ENCODE peak calls at places on chromosomes 5 and 9, in six cellular contexts. H is stimulated activated CD4-positive, alpha-beta T cell treated with anti-CD3 and anti-CD28 coated beads, Interleukin-1b, Interleukin-23, amount 100 ng/mL, for 48 hours; U is activated T-cell treated with anti-CD3 and anti-CD28 coated beads for 48 hours; I is AG10803; E is endodermal cell; F is H4. D is an unnamed sample.

GRCh38 chr5:84634256-84634655 is 249.6 kb upstream of the EDIL3 start:
- DNase-seq in H (no peak), U (no peak), I (peak), E (peak), F (no peak), D (no peak)

GRCh38 chr5:1311443-1312055 is 16.7 kb upstream of the TERT start:
- DNase-seq in H (no peak), U (no peak), I (no peak), E (peak), F (no peak), D (no peak)

GRCh38 chr5:132254321-132254977 is 3.0 kb upstream of the PDLIM4 start:
- DNase-seq in H (no peak), U (no peak), I (no peak), E (peak), F (no peak), D (no peak)

GRCh38 chr5:141084487-141084989 is 9.9 kb upstream of the PCDHB2 start:
- DNase-seq in H (peak), U (peak), I (peak), E (peak), F (peak), D (peak)

GRCh38 chr5:149754481-149754880 is 24.4 kb downstream of the PPARGC1B start:
- DNase-seq in H (no peak), U (no peak), I (no peak), E (no peak), F (no peak), D (no peak)

GRCh38 chr5:173293817-173294672 is 34.2 kb downstream of the STC2 start:
- DNase-seq in H (peak), U (peak), I (peak), E (peak), F (peak), D (no peak)

GRCh38 chr5:139651863-139652787 is 4.0 kb downstream of the CXXC5 start:
- DNase-seq in H (peak), U (peak), I (peak), E (peak), F (peak), D (peak)

GRCh38 chr5:19986036-19986619 is 1.9 kb downstream of the CDH18 start:
- DNase-seq in H (no peak), U (no peak), I (no peak), E (no peak), F (no peak), D (no peak)

GRCh38 chr9:121424024-121424432 is 54.0 kb upstream of the STOM start:
- DNase-seq in H (no peak), U (no peak), I (no peak), E (no peak), F (no peak), D (no peak)

GRCh38 chr5:177402271-177403043 is 2.0 kb upstream of the PFN3 start:
- DNase-seq in H (peak), U (peak), I (peak), E (peak), F (no peak), D (peak)